ENCODE peak calls at places on chromosome 20, in four cellular contexts. One of them, this sample, is unnamed.
A peak's percentile ranks its signal among the peaks of the same experiment; 100 is the strongest.

GRCh38 chr20:36792422-36792821 is 18.9 kb upstream of the DSN1 start:
- DNase-seq in HuH-7.5: peak; percentile 65
- DNase-seq in DMS153: no peak
- DNase-seq in AG08395: peak; percentile 72
- DNase-seq in this sample: peak; percentile 92

GRCh38 chr20:17513956-17514355 is 17.2 kb downstream of the BFSP1 start:
- DNase-seq in HuH-7.5: no peak
- DNase-seq in DMS153: no peak
- DNase-seq in AG08395: no peak
- DNase-seq in this sample: no peak

GRCh38 chr20:6994452-6994851 is 227.0 kb downstream of the BMP2 start:
- DNase-seq in HuH-7.5: no peak
- DNase-seq in DMS153: no peak
- DNase-seq in AG08395: no peak
- DNase-seq in this sample: peak; percentile 91

GRCh38 chr20:48752963-48753362 is 74.8 kb downstream of the PREX1 start:
- DNase-seq in HuH-7.5: no peak
- DNase-seq in DMS153: no peak
- DNase-seq in AG08395: no peak
- DNase-seq in this sample: no peak

GRCh38 chr20:2879148-2879547 is 5.9 kb downstream of the PTPRA start:
- DNase-seq in HuH-7.5: no peak
- DNase-seq in DMS153: no peak
- DNase-seq in AG08395: peak; percentile 94
- DNase-seq in this sample: no peak

GRCh38 chr20:32168184-32168910 is 39.2 kb downstream of the PLAGL2 start:
- DNase-seq in HuH-7.5: no peak
- DNase-seq in DMS153: no peak
- DNase-seq in AG08395: no peak
- DNase-seq in this sample: peak; percentile 55

GRCh38 chr20:48965189-48965910 is 43.8 kb downstream of the ARFGEF2 start:
- DNase-seq in HuH-7.5: no peak
- DNase-seq in DMS153: no peak
- DNase-seq in AG08395: peak; percentile 35
- DNase-seq in this sample: no peak

GRCh38 chr20:32329817-32330554 is 28.1 kb upstream of the ASXL1 start:
- DNase-seq in HuH-7.5: no peak
- DNase-seq in DMS153: peak; percentile 63
- DNase-seq in AG08395: no peak
- DNase-seq in this sample: no peak

GRCh38 chr20:63768591-63769515 is 29.3 kb downstream of the SLC2A4RG start:
- DNase-seq in HuH-7.5: no peak
- DNase-seq in DMS153: no peak
- DNase-seq in AG08395: no peak
- DNase-seq in this sample: no peak

GRCh38 chr20:5181955-5182354 is 55.1 kb downstream of the CDS2 start:
- DNase-seq in HuH-7.5: no peak
- DNase-seq in DMS153: no peak
- DNase-seq in AG08395: peak; percentile 52
- DNase-seq in this sample: no peak

GRCh38 chr20:36856196-36856595 is 19.7 kb upstream of the TLDC2 start:
- DNase-seq in HuH-7.5: no peak
- DNase-seq in DMS153: no peak
- DNase-seq in AG08395: peak; percentile 35
- DNase-seq in this sample: no peak

GRCh38 chr20:43915209-43916072 is 789 bp downstream of the TOX2 start:
- DNase-seq in HuH-7.5: no peak
- DNase-seq in DMS153: no peak
- DNase-seq in AG08395: peak; percentile 41
- DNase-seq in this sample: no peak

GRCh38 chr20:62697468-62697912 is 11.1 kb upstream of the NTSR1 start:
- DNase-seq in HuH-7.5: no peak
- DNase-seq in DMS153: no peak
- DNase-seq in AG08395: no peak
- DNase-seq in this sample: no peak

GRCh38 chr20:38355161-38356012 is 9.1 kb downstream of the LBP start:
- DNase-seq in HuH-7.5: no peak
- DNase-seq in DMS153: no peak
- DNase-seq in AG08395: no peak
- DNase-seq in this sample: no peak

GRCh38 chr20:12902992-12903391 is 105.8 kb upstream of the SPTLC3 start:
- DNase-seq in HuH-7.5: no peak
- DNase-seq in DMS153: peak; percentile 54
- DNase-seq in AG08395: no peak
- DNase-seq in this sample: no peak

GRCh38 chr20:17059465-17059864 is 167.4 kb upstream of the PCSK2 start:
- DNase-seq in HuH-7.5: no peak
- DNase-seq in DMS153: no peak
- DNase-seq in AG08395: no peak
- DNase-seq in this sample: peak; percentile 3

GRCh38 chr20:41261260-41261659 is 56.3 kb downstream of the ZHX3 start:
- DNase-seq in HuH-7.5: no peak
- DNase-seq in DMS153: no peak
- DNase-seq in AG08395: no peak
- DNase-seq in this sample: no peak

GRCh38 chr20:13061381-13061780 is 52.6 kb downstream of the SPTLC3 start:
- DNase-seq in HuH-7.5: no peak
- DNase-seq in DMS153: no peak
- DNase-seq in AG08395: no peak
- DNase-seq in this sample: no peak

GRCh38 chr20:46023148-46023484 is 5.9 kb upstream of the SLC12A5 start:
- DNase-seq in HuH-7.5: no peak
- DNase-seq in DMS153: no peak
- DNase-seq in AG08395: no peak
- DNase-seq in this sample: no peak

GRCh38 chr20:2254333-2254732 is 41.5 kb upstream of the TGM3 start:
- DNase-seq in HuH-7.5: no peak
- DNase-seq in DMS153: no peak
- DNase-seq in AG08395: no peak
- DNase-seq in this sample: no peak

GRCh38 chr20:62929051-62929538 is 2.8 kb upstream of the DIDO1 start:
- DNase-seq in HuH-7.5: no peak
- DNase-seq in DMS153: no peak
- DNase-seq in AG08395: peak; percentile 84
- DNase-seq in this sample: no peak

GRCh38 chr20:46366826-46367225 is 39.6 kb downstream of the ELMO2 start:
- DNase-seq in HuH-7.5: no peak
- DNase-seq in DMS153: no peak
- DNase-seq in AG08395: no peak
- DNase-seq in this sample: no peak

GRCh38 chr20:49228676-49229075 is 9.5 kb downstream of the DDX27 start:
- DNase-seq in HuH-7.5: no peak
- DNase-seq in DMS153: no peak
- DNase-seq in AG08395: no peak
- DNase-seq in this sample: no peak

GRCh38 chr20:10521068-10521834 is 86.1 kb downstream of the SLX4IP start:
- DNase-seq in HuH-7.5: no peak
- DNase-seq in DMS153: peak; percentile 54
- DNase-seq in AG08395: peak; percentile 82
- DNase-seq in this sample: no peak

GRCh38 chr20:5077761-5078387 is 41.9 kb downstream of the PCNA start:
- DNase-seq in HuH-7.5: no peak
- DNase-seq in DMS153: no peak
- DNase-seq in AG08395: no peak
- DNase-seq in this sample: no peak

GRCh38 chr20:53658327-53658726 is 64.7 kb upstream of the ZNF217 start:
- DNase-seq in HuH-7.5: no peak
- DNase-seq in DMS153: no peak
- DNase-seq in AG08395: no peak
- DNase-seq in this sample: no peak

GRCh38 chr20:45771182-45771759 is 20.4 kb downstream of the WFDC3 start:
- DNase-seq in HuH-7.5: peak; percentile 43
- DNase-seq in DMS153: peak; percentile 73
- DNase-seq in AG08395: peak; percentile 74
- DNase-seq in this sample: peak; percentile 33

GRCh38 chr20:63568986-63569949 is 4.8 kb downstream of the HELZ2 start:
- DNase-seq in HuH-7.5: no peak
- DNase-seq in DMS153: no peak
- DNase-seq in AG08395: no peak
- DNase-seq in this sample: no peak

GRCh38 chr20:4060856-4061440 is 45.6 kb upstream of the RNF24 start:
- DNase-seq in HuH-7.5: no peak
- DNase-seq in DMS153: no peak
- DNase-seq in AG08395: no peak
- DNase-seq in this sample: no peak

GRCh38 chr20:34873583-34874093 is 982 bp upstream of the GGT7 start:
- DNase-seq in HuH-7.5: no peak
- DNase-seq in DMS153: no peak
- DNase-seq in AG08395: no peak
- DNase-seq in this sample: no peak

This sample was measured in retinal pigment epithelial cell.